ENCODE peak calls at places on chromosomes 5 and 9, in five cellular contexts. One of them, this sample, is unnamed.

GRCh38 chr9:79116064-79116463 is 455.7 kb upstream of the TLE4 start:
- DNase-seq in GM12891: no peak
- DNase-seq in GM20000: no peak
- DNase-seq in BJ: no peak
- DNase-seq in HuH-7.5: no peak
- DNase-seq in this sample: no peak

GRCh38 chr5:176474476-176474875 is 26.3 kb downstream of the FAF2 start:
- DNase-seq in GM12891: no peak
- DNase-seq in GM20000: no peak
- DNase-seq in BJ: no peak
- DNase-seq in HuH-7.5: no peak
- DNase-seq in this sample: no peak

GRCh38 chr5:179773686-179774040 is 20.1 kb upstream of the LTC4S start:
- DNase-seq in GM12891: no peak
- DNase-seq in GM20000: no peak
- DNase-seq in BJ: no peak
- DNase-seq in HuH-7.5: no peak
- DNase-seq in this sample: no peak

GRCh38 chr5:5374034-5374715 is 48.3 kb upstream of the ICE1 start:
- DNase-seq in GM12891: no peak
- DNase-seq in GM20000: no peak
- DNase-seq in BJ: no peak
- DNase-seq in HuH-7.5: no peak
- DNase-seq in this sample: no peak

GRCh38 chr5:473344-474192 is 30.6 kb downstream of the EXOC3 start:
- DNase-seq in GM12891: no peak
- DNase-seq in GM20000: peak; percentile 76
- DNase-seq in BJ: no peak
- DNase-seq in HuH-7.5: peak; percentile 57
- DNase-seq in this sample: peak; percentile 74

GRCh38 chr5:58722160-58722559 is 139.3 kb downstream of the RAB3C start:
- DNase-seq in GM12891: no peak
- DNase-seq in GM20000: no peak
- DNase-seq in BJ: no peak
- DNase-seq in HuH-7.5: no peak
- DNase-seq in this sample: no peak

GRCh38 chr9:35274988-35275387 is 113.2 kb downstream of the UNC13B start:
- DNase-seq in GM12891: no peak
- DNase-seq in GM20000: no peak
- DNase-seq in BJ: no peak
- DNase-seq in HuH-7.5: no peak
- DNase-seq in this sample: no peak

GRCh38 chr9:34689512-34689911 is 1.6 kb downstream of the CCL19 start:
- DNase-seq in GM12891: no peak
- DNase-seq in GM20000: no peak
- DNase-seq in BJ: no peak
- DNase-seq in HuH-7.5: no peak
- DNase-seq in this sample: no peak

GRCh38 chr5:38645508-38645907 is 89.1 kb upstream of the LIFR start:
- DNase-seq in GM12891: no peak
- DNase-seq in GM20000: no peak
- DNase-seq in BJ: no peak
- DNase-seq in HuH-7.5: no peak
- DNase-seq in this sample: no peak

GRCh38 chr5:1190296-1190695 is 11.1 kb upstream of the SLC6A19 start:
- DNase-seq in GM12891: no peak
- DNase-seq in GM20000: no peak
- DNase-seq in BJ: no peak
- DNase-seq in HuH-7.5: no peak
- DNase-seq in this sample: no peak

GRCh38 chr9:132274861-132275260 is 79.9 kb downstream of the SETX start:
- DNase-seq in GM12891: no peak
- DNase-seq in GM20000: no peak
- DNase-seq in BJ: no peak
- DNase-seq in HuH-7.5: no peak
- DNase-seq in this sample: no peak

GRCh38 chr9:124749811-124750210 is 21.3 kb downstream of the NR6A1 start:
- DNase-seq in GM12891: no peak
- DNase-seq in GM20000: no peak
- DNase-seq in BJ: no peak
- DNase-seq in HuH-7.5: no peak
- DNase-seq in this sample: no peak

This sample was measured in cardiac septum.